ENCODE peak calls at places on chromosomes 13 and 19, in five cellular contexts. One of them, this sample, is unnamed.

GRCh38 chr19:39197808-39198207 is 1.0 kb downstream of the NCCRP1 start:
- DNase-seq in Ammon's horn: no peak
- DNase-seq in activated T-cell treated with anti-CD3 and anti-CD28 coated beads for 24 hours: no peak
- DNase-seq in GM12864: no peak
- DNase-seq in colonic mucosa: no peak
- DNase-seq in this sample: no peak

GRCh38 chr19:36215276-36216171 is 618 bp downstream of the ZNF146 start:
- DNase-seq in Ammon's horn: no peak
- DNase-seq in GM12864: no peak
- DNase-seq in activated T-cell treated with anti-CD3 and anti-CD28 coated beads for 24 hours: no peak
- DNase-seq in colonic mucosa: no peak
- DNase-seq in this sample: no peak

GRCh38 chr19:47593860-47594259 is 15.1 kb upstream of the BICRA start:
- DNase-seq in GM12864: no peak
- DNase-seq in colonic mucosa: no peak
- DNase-seq in Ammon's horn: no peak
- DNase-seq in activated T-cell treated with anti-CD3 and anti-CD28 coated beads for 24 hours: no peak
- DNase-seq in this sample: no peak

GRCh38 chr13:100976993-100977392 is 302.4 kb upstream of the TMTC4 start:
- DNase-seq in GM12864: no peak
- DNase-seq in activated T-cell treated with anti-CD3 and anti-CD28 coated beads for 24 hours: no peak
- DNase-seq in colonic mucosa: no peak
- DNase-seq in Ammon's horn: no peak
- DNase-seq in this sample: no peak

GRCh38 chr13:44243198-44243852 is 130.3 kb upstream of the SERP2 start:
- DNase-seq in GM12864: no peak
- DNase-seq in Ammon's horn: peak
- DNase-seq in colonic mucosa: no peak
- DNase-seq in activated T-cell treated with anti-CD3 and anti-CD28 coated beads for 24 hours: peak
- DNase-seq in this sample: no peak

GRCh38 chr19:29302002-29302928 is 89.3 kb upstream of the UQCRFS1 start:
- DNase-seq in activated T-cell treated with anti-CD3 and anti-CD28 coated beads for 24 hours: no peak
- DNase-seq in GM12864: no peak
- DNase-seq in Ammon's horn: no peak
- DNase-seq in colonic mucosa: no peak
- DNase-seq in this sample: no peak

GRCh38 chr13:69547780-69548179 is 559.8 kb upstream of the ATXN8OS start:
- DNase-seq in Ammon's horn: no peak
- DNase-seq in activated T-cell treated with anti-CD3 and anti-CD28 coated beads for 24 hours: no peak
- DNase-seq in GM12864: no peak
- DNase-seq in colonic mucosa: no peak
- DNase-seq in this sample: no peak

GRCh38 chr19:44878119-44878865 is 12.8 kb upstream of the TOMM40 start:
- DNase-seq in GM12864: no peak
- DNase-seq in colonic mucosa: no peak
- DNase-seq in Ammon's horn: no peak
- DNase-seq in activated T-cell treated with anti-CD3 and anti-CD28 coated beads for 24 hours: no peak
- DNase-seq in this sample: no peak

GRCh38 chr13:106284358-106284757 is 251.1 kb downstream of the EFNB2 start:
- DNase-seq in colonic mucosa: no peak
- DNase-seq in Ammon's horn: no peak
- DNase-seq in activated T-cell treated with anti-CD3 and anti-CD28 coated beads for 24 hours: no peak
- DNase-seq in GM12864: no peak
- DNase-seq in this sample: no peak

GRCh38 chr13:59356607-59357006 is 807.1 kb downstream of the DIAPH3 start:
- DNase-seq in colonic mucosa: no peak
- DNase-seq in activated T-cell treated with anti-CD3 and anti-CD28 coated beads for 24 hours: no peak
- DNase-seq in GM12864: no peak
- DNase-seq in Ammon's horn: no peak
- DNase-seq in this sample: no peak

GRCh38 chr13:30880756-30881155 is 25.3 kb upstream of the MEDAG start:
- DNase-seq in activated T-cell treated with anti-CD3 and anti-CD28 coated beads for 24 hours: no peak
- DNase-seq in colonic mucosa: no peak
- DNase-seq in Ammon's horn: no peak
- DNase-seq in GM12864: no peak
- DNase-seq in this sample: no peak

GRCh38 chr13:39675904-39676303 is 20.4 kb downstream of the COG6 start:
- DNase-seq in Ammon's horn: no peak
- DNase-seq in colonic mucosa: no peak
- DNase-seq in GM12864: no peak
- DNase-seq in activated T-cell treated with anti-CD3 and anti-CD28 coated beads for 24 hours: no peak
- DNase-seq in this sample: no peak

GRCh38 chr13:89470901-89471300 is 1799.7 kb downstream of the SLITRK5 start:
- DNase-seq in colonic mucosa: no peak
- DNase-seq in activated T-cell treated with anti-CD3 and anti-CD28 coated beads for 24 hours: no peak
- DNase-seq in GM12864: no peak
- DNase-seq in Ammon's horn: no peak
- DNase-seq in this sample: no peak

GRCh38 chr19:2799273-2800020 is 14.1 kb downstream of the THOP1 start:
- DNase-seq in activated T-cell treated with anti-CD3 and anti-CD28 coated beads for 24 hours: no peak
- DNase-seq in Ammon's horn: no peak
- DNase-seq in colonic mucosa: no peak
- DNase-seq in GM12864: no peak
- DNase-seq in this sample: no peak

GRCh38 chr19:737591-738093 is 13.3 kb upstream of the MISP start:
- DNase-seq in colonic mucosa: peak
- DNase-seq in Ammon's horn: peak
- DNase-seq in GM12864: no peak
- DNase-seq in activated T-cell treated with anti-CD3 and anti-CD28 coated beads for 24 hours: peak
- DNase-seq in this sample: no peak

GRCh38 chr19:4633140-4633967 is 6.0 kb upstream of the TNFAIP8L1 start:
- DNase-seq in Ammon's horn: peak
- DNase-seq in activated T-cell treated with anti-CD3 and anti-CD28 coated beads for 24 hours: peak
- DNase-seq in GM12864: no peak
- DNase-seq in colonic mucosa: peak
- DNase-seq in this sample: peak

GRCh38 chr19:35710784-35711723 is 6.7 kb downstream of the ZBTB32 start:
- DNase-seq in GM12864: peak
- DNase-seq in colonic mucosa: no peak
- DNase-seq in Ammon's horn: no peak
- DNase-seq in activated T-cell treated with anti-CD3 and anti-CD28 coated beads for 24 hours: peak
- DNase-seq in this sample: no peak

GRCh38 chr19:49136771-49137171 is 17.4 kb downstream of the PPFIA3 start:
- DNase-seq in activated T-cell treated with anti-CD3 and anti-CD28 coated beads for 24 hours: no peak
- DNase-seq in Ammon's horn: no peak
- DNase-seq in GM12864: no peak
- DNase-seq in colonic mucosa: peak
- DNase-seq in this sample: no peak

GRCh38 chr13:34361528-34361927 is 543.6 kb downstream of the RFC3 start:
- DNase-seq in colonic mucosa: no peak
- DNase-seq in Ammon's horn: no peak
- DNase-seq in activated T-cell treated with anti-CD3 and anti-CD28 coated beads for 24 hours: no peak
- DNase-seq in GM12864: no peak
- DNase-seq in this sample: no peak

GRCh38 chr13:33723365-33723764 is 94.6 kb upstream of the RFC3 start:
- DNase-seq in activated T-cell treated with anti-CD3 and anti-CD28 coated beads for 24 hours: no peak
- DNase-seq in colonic mucosa: no peak
- DNase-seq in Ammon's horn: no peak
- DNase-seq in GM12864: no peak
- DNase-seq in this sample: no peak

GRCh38 chr13:25840261-25840660 is 211.6 kb downstream of the SHISA2 start:
- DNase-seq in Ammon's horn: no peak
- DNase-seq in GM12864: no peak
- DNase-seq in colonic mucosa: no peak
- DNase-seq in activated T-cell treated with anti-CD3 and anti-CD28 coated beads for 24 hours: no peak
- DNase-seq in this sample: no peak